ENCODE peak calls at places on chromosomes 2 and 18, in four cellular contexts. K is ACHN, O is AG20443, W is cardiac fibroblast. L is an unnamed sample.

GRCh38 chr2:122739732-122740593 is 984.5 kb downstream of the TSN start:
- DNase-seq in K (no peak), O (no peak), W (no peak), L (no peak)

GRCh38 chr2:45412754-45413379 is 198.2 kb downstream of the SRBD1 start:
- DNase-seq in W (peak; percentile 60), O (peak; percentile 16), K (no peak), L (no peak)

GRCh38 chr2:238578256-238578655 is 151.5 kb downstream of the ASB1 start:
- DNase-seq in W (no peak), K (no peak), O (no peak), L (no peak)

GRCh38 chr2:36534275-36534799 is 63.6 kb downstream of the FEZ2 start:
- DNase-seq in W (no peak), O (no peak), K (no peak), L (no peak)

GRCh38 chr2:231386446-231386845 is 9.1 kb upstream of the B3GNT7 start:
- DNase-seq in O (peak; percentile 81), W (peak; percentile 24), K (peak; percentile 57), L (no peak)

GRCh38 chr2:1497122-1497611 is 83.9 kb downstream of the TPO start:
- DNase-seq in W (no peak), O (no peak), K (no peak), L (no peak)

GRCh38 chr2:30230479-30230854 is 867 bp upstream of the LBH start:
- DNase-seq in W (peak; percentile 77), K (no peak), O (peak; percentile 46), L (no peak)

GRCh38 chr2:199955007-199955338 is 318 bp downstream of the TYW5 start:
- DNase-seq in K (peak; percentile 54), O (no peak), W (peak; percentile 58), L (no peak)

GRCh38 chr18:903703-904102 is 968 bp upstream of the ADCYAP1 start:
- DNase-seq in K (peak; percentile 58), O (peak; percentile 57), W (peak; percentile 55), L (peak; percentile 50)

GRCh38 chr18:32427084-32427933 is 43.4 kb downstream of the GAREM1 start:
- DNase-seq in O (peak; percentile 32), W (peak; percentile 21), K (no peak), L (no peak)

GRCh38 chr18:11324956-11325873 is 175.8 kb upstream of the PIEZO2 start:
- DNase-seq in K (peak; percentile 80), W (peak; percentile 67), O (peak; percentile 66), L (no peak)

GRCh38 chr2:190446193-190446592 is 38.0 kb downstream of the MFSD6 start:
- DNase-seq in K (no peak), O (no peak), W (no peak), L (no peak)

GRCh38 chr2:75465317-75465998 is 95.3 kb downstream of the EVA1A start:
- DNase-seq in W (peak; percentile 60), K (peak; percentile 57), O (peak; percentile 54), L (no peak)

GRCh38 chr2:119384971-119385370 is 18.2 kb downstream of the DBI start:
- DNase-seq in K (no peak), W (no peak), O (no peak), L (no peak)

GRCh38 chr18:45167109-45167551 is 448.1 kb upstream of the SLC14A2 start:
- DNase-seq in O (no peak), W (no peak), K (no peak), L (no peak)

GRCh38 chr2:111995148-111995547 is 59.9 kb upstream of the TMEM87B start:
- DNase-seq in O (no peak), W (no peak), K (no peak), L (no peak)

GRCh38 chr2:42922790-42923631 is 130.6 kb upstream of the HAAO start:
- DNase-seq in K (peak; percentile 17), O (peak; percentile 90), W (peak; percentile 96), L (no peak)

GRCh38 chr2:46239847-46240181 is 57.4 kb upstream of the EPAS1 start:
- DNase-seq in O (no peak), K (no peak), W (no peak), L (no peak)

GRCh38 chr18:63741769-63742168 is 33.4 kb upstream of the SERPINB7 start:
- DNase-seq in W (peak; percentile 43), K (peak; percentile 4), O (peak; percentile 53), L (no peak)

GRCh38 chr2:128622916-128623620 is 304.4 kb upstream of the HS6ST1 start:
- DNase-seq in O (no peak), K (no peak), W (no peak), L (no peak)

GRCh38 chr2:64284751-64285150 is 140.5 kb upstream of the PELI1 start:
- DNase-seq in W (no peak), K (no peak), O (no peak), L (no peak)

GRCh38 chr18:13452851-13453524 is 234.4 kb downstream of the LDLRAD4 start:
- DNase-seq in W (no peak), O (no peak), K (no peak), L (no peak)

GRCh38 chr2:109218087-109218791 is 89.2 kb downstream of the SH3RF3 start:
- DNase-seq in K (no peak), W (no peak), O (no peak), L (no peak)

GRCh38 chr2:239106314-239106908 is 258.5 kb downstream of the TWIST2 start:
- DNase-seq in O (peak; percentile 94), W (peak; percentile 77), K (peak; percentile 81), L (peak; percentile 74)

GRCh38 chr2:203097735-203098134 is 83.1 kb downstream of the NBEAL1 start:
- DNase-seq in W (peak; percentile 11), O (no peak), K (peak; percentile 44), L (no peak)

GRCh38 chr2:38443021-38443541 is 66.0 kb upstream of the ATL2 start:
- DNase-seq in K (no peak), W (peak; percentile 81), O (no peak), L (peak; percentile 76)

GRCh38 chr18:36095936-36096519 is 28.7 kb upstream of the RPRD1A start:
- DNase-seq in O (peak; percentile 44), K (peak; percentile 69), W (peak; percentile 84), L (peak; percentile 5)

GRCh38 chr2:40087434-40087833 is 308.4 kb upstream of the THUMPD2 start:
- DNase-seq in K (no peak), O (peak; percentile 53), W (no peak), L (no peak)

GRCh38 chr18:25739356-25739755 is 351.1 kb downstream of the SS18 start:
- DNase-seq in O (no peak), W (no peak), K (no peak), L (no peak)

GRCh38 chr2:43412121-43412753 is 183.6 kb downstream of the THADA start:
- DNase-seq in O (peak; percentile 20), W (peak; percentile 47), K (peak; percentile 26), L (no peak)

GRCh38 chr2:190343500-190344274 is at the start of gene INPP1:
- DNase-seq in O (peak; percentile 92), K (peak; percentile 67), W (peak; percentile 74), L (peak; percentile 61)

GRCh38 chr2:199985625-199986207 is 30.3 kb downstream of the MAIP1 start:
- DNase-seq in K (peak; percentile 77), W (peak; percentile 73), O (peak; percentile 64), L (peak; percentile 81)

GRCh38 chr2:6008186-6008585 is 316.0 kb downstream of the SOX11 start:
- DNase-seq in O (no peak), K (no peak), W (no peak), L (no peak)

L was measured in Calu3.